ENCODE peak calls at places on chromosomes 13 and 19, in six cellular contexts. X is thoracic aorta; K is activated CD4-positive, alpha-beta T cell treated with anti-CD3 and anti-CD28 coated beads, Interleukin-2, amount 50 U/mL, for 48 hours; B is transverse colon; W is endodermal cell; S is stimulated activated CD4-positive, alpha-beta T cell treated with anti-CD3 and anti-CD28 coated beads, Interleukin-2, amount 100 ng/mL, for 48 hours. Q is an unnamed sample.

GRCh38 chr13:36904219-36904618 is 15.8 kb downstream of the SMAD9 start:
- DNase-seq in X (no peak), K (no peak), B (peak), W (no peak), S (no peak), Q (no peak)

GRCh38 chr19:29685326-29685725 is 20.1 kb downstream of the PLEKHF1 start:
- DNase-seq in X (no peak), K (no peak), B (no peak), W (no peak), S (no peak), Q (no peak)

GRCh38 chr19:3061214-3062161 is 807 bp downstream of the TLE5 start:
- DNase-seq in X (no peak), K (peak), B (peak), W (no peak), S (peak), Q (peak)

GRCh38 chr13:57627663-57628062 is 3.9 kb upstream of the PCDH17 start:
- DNase-seq in X (no peak), K (no peak), B (no peak), W (no peak), S (no peak), Q (no peak)

GRCh38 chr19:4606921-4607678 is 32.2 kb upstream of the TNFAIP8L1 start:
- DNase-seq in X (no peak), K (no peak), B (no peak), W (peak), S (no peak), Q (peak)

GRCh38 chr13:96984061-96984508 is 10.2 kb downstream of the OXGR1 start:
- DNase-seq in X (no peak), K (no peak), B (peak), W (peak), S (no peak), Q (no peak)

GRCh38 chr19:29942404-29943261 is 594 bp downstream of the URI1 start:
- DNase-seq in X (no peak), K (peak), B (peak), W (peak), S (peak), Q (peak)

GRCh38 chr13:101512650-101513049 is 60.2 kb downstream of the ITGBL1 start:
- DNase-seq in X (no peak), K (no peak), B (no peak), W (no peak), S (no peak), Q (no peak)

GRCh38 chr13:21060063-21060826 is 1.1 kb downstream of the LATS2 start:
- DNase-seq in X (no peak), K (no peak), B (peak), W (peak), S (no peak), Q (peak)

Q was measured in left ventricle myocardium inferior.